ENCODE peak calls at places on chromosomes 6 and 20, in six cellular contexts. One of them, this sample, is unnamed.

GRCh38 chr6:46792635-46793034 is 554 bp upstream of the MEP1A start:
- DNase-seq in stimulated activated naive CD8-positive, alpha-beta T cell treated with anti-CD3 and anti-CD28 coated beads, Interleukin-15, amount 100 ng/mL, for 72 hours: no peak
- DNase-seq in spleen: no peak
- DNase-seq in GM20000: no peak
- DNase-seq in AG20443: no peak
- DNase-seq in T-helper 17 cell: no peak
- DNase-seq in this sample: no peak

GRCh38 chr6:138815797-138816528 is 20.1 kb downstream of the ECT2L start:
- DNase-seq in GM20000: peak
- DNase-seq in stimulated activated naive CD8-positive, alpha-beta T cell treated with anti-CD3 and anti-CD28 coated beads, Interleukin-15, amount 100 ng/mL, for 72 hours: no peak
- DNase-seq in T-helper 17 cell: no peak
- DNase-seq in AG20443: peak
- DNase-seq in spleen: no peak
- DNase-seq in this sample: peak

GRCh38 chr20:17636523-17637412 is 45.3 kb downstream of the RRBP1 start:
- DNase-seq in AG20443: no peak
- DNase-seq in GM20000: no peak
- DNase-seq in spleen: no peak
- DNase-seq in T-helper 17 cell: no peak
- DNase-seq in stimulated activated naive CD8-positive, alpha-beta T cell treated with anti-CD3 and anti-CD28 coated beads, Interleukin-15, amount 100 ng/mL, for 72 hours: no peak
- DNase-seq in this sample: peak

GRCh38 chr20:61073376-61073775 is 178.7 kb upstream of the CDH4 start:
- DNase-seq in AG20443: no peak
- DNase-seq in spleen: no peak
- DNase-seq in T-helper 17 cell: no peak
- DNase-seq in stimulated activated naive CD8-positive, alpha-beta T cell treated with anti-CD3 and anti-CD28 coated beads, Interleukin-15, amount 100 ng/mL, for 72 hours: no peak
- DNase-seq in GM20000: no peak
- DNase-seq in this sample: no peak

GRCh38 chr6:141677598-141678211 is 455.0 kb upstream of the GJE1 start:
- DNase-seq in GM20000: no peak
- DNase-seq in spleen: no peak
- DNase-seq in AG20443: peak
- DNase-seq in stimulated activated naive CD8-positive, alpha-beta T cell treated with anti-CD3 and anti-CD28 coated beads, Interleukin-15, amount 100 ng/mL, for 72 hours: no peak
- DNase-seq in T-helper 17 cell: no peak
- DNase-seq in this sample: no peak

GRCh38 chr6:75546401-75546800 is 52.8 kb upstream of the FILIP1 start:
- DNase-seq in spleen: no peak
- DNase-seq in T-helper 17 cell: no peak
- DNase-seq in stimulated activated naive CD8-positive, alpha-beta T cell treated with anti-CD3 and anti-CD28 coated beads, Interleukin-15, amount 100 ng/mL, for 72 hours: no peak
- DNase-seq in AG20443: peak
- DNase-seq in GM20000: no peak
- DNase-seq in this sample: no peak

GRCh38 chr6:75285156-75285639 is 606 bp upstream of the TMEM30A start:
- DNase-seq in AG20443: no peak
- DNase-seq in T-helper 17 cell: no peak
- DNase-seq in stimulated activated naive CD8-positive, alpha-beta T cell treated with anti-CD3 and anti-CD28 coated beads, Interleukin-15, amount 100 ng/mL, for 72 hours: no peak
- DNase-seq in GM20000: peak
- DNase-seq in spleen: no peak
- DNase-seq in this sample: no peak

GRCh38 chr20:61045091-61045490 is 207.0 kb upstream of the CDH4 start:
- DNase-seq in spleen: no peak
- DNase-seq in AG20443: no peak
- DNase-seq in stimulated activated naive CD8-positive, alpha-beta T cell treated with anti-CD3 and anti-CD28 coated beads, Interleukin-15, amount 100 ng/mL, for 72 hours: no peak
- DNase-seq in GM20000: no peak
- DNase-seq in T-helper 17 cell: no peak
- DNase-seq in this sample: no peak

GRCh38 chr20:61888101-61888865 is 177.4 kb downstream of the TAF4 start:
- DNase-seq in T-helper 17 cell: no peak
- DNase-seq in AG20443: no peak
- DNase-seq in GM20000: no peak
- DNase-seq in spleen: peak
- DNase-seq in stimulated activated naive CD8-positive, alpha-beta T cell treated with anti-CD3 and anti-CD28 coated beads, Interleukin-15, amount 100 ng/mL, for 72 hours: no peak
- DNase-seq in this sample: no peak

GRCh38 chr6:36289281-36290018 is 19.6 kb downstream of the PNPLA1 start:
- DNase-seq in spleen: no peak
- DNase-seq in stimulated activated naive CD8-positive, alpha-beta T cell treated with anti-CD3 and anti-CD28 coated beads, Interleukin-15, amount 100 ng/mL, for 72 hours: no peak
- DNase-seq in AG20443: no peak
- DNase-seq in GM20000: no peak
- DNase-seq in T-helper 17 cell: no peak
- DNase-seq in this sample: peak

GRCh38 chr6:9646346-9647042 is 768.4 kb downstream of the TFAP2A start:
- DNase-seq in spleen: no peak
- DNase-seq in stimulated activated naive CD8-positive, alpha-beta T cell treated with anti-CD3 and anti-CD28 coated beads, Interleukin-15, amount 100 ng/mL, for 72 hours: no peak
- DNase-seq in T-helper 17 cell: no peak
- DNase-seq in GM20000: no peak
- DNase-seq in AG20443: peak
- DNase-seq in this sample: no peak

GRCh38 chr20:1961374-1961773 is 32.5 kb downstream of the PDYN start:
- DNase-seq in T-helper 17 cell: no peak
- DNase-seq in stimulated activated naive CD8-positive, alpha-beta T cell treated with anti-CD3 and anti-CD28 coated beads, Interleukin-15, amount 100 ng/mL, for 72 hours: no peak
- DNase-seq in GM20000: no peak
- DNase-seq in spleen: no peak
- DNase-seq in AG20443: no peak
- DNase-seq in this sample: no peak

GRCh38 chr6:2900821-2901644 is 2.1 kb downstream of the SERPINB9 start:
- DNase-seq in stimulated activated naive CD8-positive, alpha-beta T cell treated with anti-CD3 and anti-CD28 coated beads, Interleukin-15, amount 100 ng/mL, for 72 hours: no peak
- DNase-seq in spleen: no peak
- DNase-seq in GM20000: no peak
- DNase-seq in AG20443: peak
- DNase-seq in T-helper 17 cell: no peak
- DNase-seq in this sample: peak

GRCh38 chr6:36286858-36287257 is 17.0 kb downstream of the PNPLA1 start:
- DNase-seq in spleen: no peak
- DNase-seq in GM20000: no peak
- DNase-seq in AG20443: no peak
- DNase-seq in T-helper 17 cell: no peak
- DNase-seq in stimulated activated naive CD8-positive, alpha-beta T cell treated with anti-CD3 and anti-CD28 coated beads, Interleukin-15, amount 100 ng/mL, for 72 hours: no peak
- DNase-seq in this sample: no peak